ENCODE peak calls at places on chromosomes 7 and 10, in five cellular contexts. S, R, M, L and Z are unnamed samples.
A peak's percentile ranks its signal among the peaks of the same experiment; 100 is the strongest.

GRCh38 chr7:122887198-122887597 is 938 bp upstream of the CADPS2 start:
- DNase-seq in S (peak; percentile 81), R (peak; percentile 58), M (peak; percentile 91), L (no peak), Z (no peak)

GRCh38 chr10:28135258-28135657 is 136.4 kb upstream of the ODAD2 start:
- DNase-seq in S (no peak), R (no peak), M (peak; percentile 32), L (no peak), Z (no peak)

GRCh38 chr7:16526742-16527540 is at the start of gene LRRC72:
- DNase-seq in S (no peak), R (no peak), M (no peak), L (no peak), Z (no peak)

GRCh38 chr7:44348300-44348699 is 22.9 kb upstream of the CAMK2B start:
- DNase-seq in S (no peak), R (no peak), M (no peak), L (no peak), Z (no peak)

GRCh38 chr10:69573056-69573806 is at the start of gene NEUROG3:
- DNase-seq in S (no peak), R (no peak), M (no peak), L (no peak), Z (no peak)

GRCh38 chr7:1055084-1055450 is 10.7 kb downstream of the GPR146 start:
- DNase-seq in S (peak; percentile 69), R (peak; percentile 63), M (no peak), L (no peak), Z (peak; percentile 39)

GRCh38 chr10:32413513-32413912 is 32.4 kb upstream of the CCDC7 start:
- DNase-seq in S (no peak), R (no peak), M (peak; percentile 64), L (no peak), Z (no peak)

GRCh38 chr7:2476776-2477446 is 713 bp upstream of the GRIFIN start:
- DNase-seq in S (no peak), R (no peak), M (no peak), L (no peak), Z (no peak)

GRCh38 chr7:14839307-14839706 is 63.2 kb downstream of the DGKB start:
- DNase-seq in S (no peak), R (no peak), M (no peak), L (no peak), Z (no peak)

GRCh38 chr10:114626841-114627240 is 31.2 kb downstream of the ABLIM1 start:
- DNase-seq in S (no peak), R (no peak), M (no peak), L (no peak), Z (no peak)

GRCh38 chr10:50621981-50622496 is 1.7 kb downstream of the SGMS1 start:
- DNase-seq in S (peak; percentile 98), R (peak; percentile 91), M (peak; percentile 97), L (peak; percentile 99), Z (peak; percentile 53)

GRCh38 chr10:62467509-62467908 is 93.3 kb downstream of the ZNF365 start:
- DNase-seq in S (no peak), R (no peak), M (peak; percentile 53), L (no peak), Z (no peak)

GRCh38 chr7:77368974-77369373 is 47.2 kb downstream of the GSAP start:
- DNase-seq in S (no peak), R (no peak), M (no peak), L (no peak), Z (no peak)

GRCh38 chr10:48590945-48591344 is 13.9 kb downstream of the ARHGAP22 start:
- DNase-seq in S (no peak), R (no peak), M (no peak), L (no peak), Z (no peak)

GRCh38 chr10:4303045-4303444 is 518.0 kb upstream of the KLF6 start:
- DNase-seq in S (no peak), R (no peak), M (no peak), L (peak; percentile 45), Z (no peak)

GRCh38 chr10:114638874-114639625 is 19.0 kb downstream of the ABLIM1 start:
- DNase-seq in S (no peak), R (no peak), M (peak; percentile 89), L (no peak), Z (no peak)

GRCh38 chr10:31761156-31761555 is 167.5 kb downstream of the ARHGAP12 start:
- DNase-seq in S (no peak), R (no peak), M (peak; percentile 49), L (no peak), Z (no peak)

GRCh38 chr7:91876391-91877133 is 3.9 kb downstream of the MTERF1 start:
- DNase-seq in S (no peak), R (no peak), M (peak; percentile 70), L (no peak), Z (no peak)

GRCh38 chr7:613442-614140 is 93.9 kb upstream of the PDGFA start:
- DNase-seq in S (no peak), R (no peak), M (no peak), L (no peak), Z (no peak)

GRCh38 chr7:117588352-117588794 is 108.5 kb downstream of the CFTR start:
- DNase-seq in S (no peak), R (no peak), M (no peak), L (no peak), Z (no peak)

GRCh38 chr10:72257051-72257892 is 16.5 kb upstream of the DDIT4 start:
- DNase-seq in S (peak; percentile 32), R (no peak), M (peak; percentile 64), L (no peak), Z (no peak)

GRCh38 chr10:102140218-102140617 is 7.4 kb downstream of the PPRC1 start:
- DNase-seq in S (no peak), R (no peak), M (no peak), L (no peak), Z (no peak)

GRCh38 chr10:102135956-102136526 is 3.2 kb downstream of the PPRC1 start:
- DNase-seq in S (no peak), R (no peak), M (no peak), L (no peak), Z (no peak)

GRCh38 chr10:102141583-102142107 is 8.8 kb downstream of the PPRC1 start:
- DNase-seq in S (no peak), R (no peak), M (no peak), L (no peak), Z (no peak)

GRCh38 chr10:102139281-102140110 is 6.7 kb downstream of the PPRC1 start:
- DNase-seq in S (no peak), R (no peak), M (no peak), L (no peak), Z (no peak)

GRCh38 chr10:102140913-102141540 is 8.2 kb downstream of the PPRC1 start:
- DNase-seq in S (no peak), R (no peak), M (no peak), L (no peak), Z (no peak)
- H3K9me3 ChIP-seq in S (no peaks in the 10 kb centered on the region), R (no peaks in the 10 kb centered on the region), M (no peaks in the 10 kb centered on the region), L (no peaks in the 10 kb centered on the region), Z (no peaks in the 10 kb centered on the region)

GRCh38 chr7:154873722-154874121 is 129.2 kb downstream of the PAXIP1 start:
- DNase-seq in S (no peak), R (no peak), M (no peak), L (no peak), Z (no peak)
- H3K9me3 ChIP-seq in S (no peaks in the 10 kb centered on the region), R (no peaks in the 10 kb centered on the region), M (no peaks in the 10 kb centered on the region), L (no peaks in the 10 kb centered on the region), Z (no peaks in the 10 kb centered on the region)

GRCh38 chr10:124677871-124678565 is 66.2 kb downstream of the FAM53B start:
- DNase-seq in S (peak; percentile 21), R (no peak), M (peak; percentile 42), L (no peak), Z (no peak)
- H3K9me3 ChIP-seq in S (no peaks in the 10 kb centered on the region), R (no peaks in the 10 kb centered on the region), M (no peaks in the 10 kb centered on the region), L (no peaks in the 10 kb centered on the region), Z (no peaks in the 10 kb centered on the region)

GRCh38 chr7:138563808-138564207 is 103.7 kb downstream of the TRIM24 start:
- DNase-seq in S (no peak), R (no peak), M (no peak), L (no peak), Z (no peak)
- H3K9me3 ChIP-seq in S (no peaks in the 10 kb centered on the region), R (peaks cover 36% of the 10 kb centered on the region), M (peaks cover 46% of the 10 kb centered on the region), L (no peaks in the 10 kb centered on the region), Z (peaks cover 9% of the 10 kb centered on the region)

GRCh38 chr10:18571780-18572179 is 79.6 kb downstream of the NSUN6 start:
- DNase-seq in S (no peak), R (no peak), M (no peak), L (no peak), Z (no peak)
- H3K9me3 ChIP-seq in S (no peaks in the 10 kb centered on the region), R (peaks cover 2% of the 10 kb centered on the region), M (no peaks in the 10 kb centered on the region), L (no peaks in the 10 kb centered on the region), Z (no peaks in the 10 kb centered on the region)

DNA sequence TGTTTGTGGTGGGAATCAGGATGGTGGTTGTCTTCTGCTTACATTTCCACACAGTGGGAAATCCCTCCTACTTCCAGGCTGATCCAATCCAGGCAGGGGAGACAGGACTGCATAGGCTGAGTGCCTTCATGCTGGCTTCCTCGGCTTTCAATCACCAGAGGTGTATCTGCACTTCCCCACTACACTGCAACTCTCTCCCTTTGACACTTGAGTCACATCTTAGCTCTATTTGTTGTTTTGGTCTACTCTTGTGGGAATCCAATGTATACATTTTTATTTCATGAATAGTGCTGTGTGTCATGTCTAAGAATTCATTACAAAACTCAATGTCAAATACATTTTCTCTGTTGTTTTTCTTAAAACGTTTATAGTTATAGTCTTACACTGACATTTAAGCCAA is 735.6 kb downstream of the XPNPEP1 start:
- DNase-seq in S (no peak), R (no peak), M (no peak), L (no peak), Z (no peak)
- H3K9me3 ChIP-seq in S (no peaks in the 10 kb centered on the region), R (peaks cover 14% of the 10 kb centered on the region), M (peaks cover 38% of the 10 kb centered on the region), L (no peaks in the 10 kb centered on the region), Z (no peaks in the 10 kb centered on the region)

DNA sequence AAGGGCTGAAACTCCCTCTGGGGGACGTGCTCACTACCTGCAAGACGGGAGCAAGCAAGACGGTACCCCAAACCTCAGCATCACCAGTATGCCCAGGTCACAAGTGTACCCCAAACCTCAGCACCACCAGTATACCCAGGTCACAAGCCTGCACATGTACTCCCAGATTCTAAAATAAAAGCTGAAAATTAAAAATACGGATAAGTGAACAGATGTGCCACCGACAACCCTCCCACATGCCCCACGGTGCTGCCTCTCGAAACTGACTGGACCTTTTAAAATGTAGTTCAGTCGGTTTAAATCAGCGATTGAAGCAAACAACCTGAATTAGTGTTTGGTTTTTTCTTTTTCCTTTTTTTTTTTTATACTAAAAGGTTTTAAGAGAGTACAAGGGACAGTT is 566.5 kb downstream of the DNAJB6 start:
- DNase-seq in S (no peak), R (no peak), M (no peak), L (no peak), Z (no peak)
- H3K9me3 ChIP-seq in S (no peaks in the 10 kb centered on the region), R (peaks cover 3% of the 10 kb centered on the region), M (no peaks in the 10 kb centered on the region), L (no peaks in the 10 kb centered on the region), Z (no peaks in the 10 kb centered on the region)

DNA sequence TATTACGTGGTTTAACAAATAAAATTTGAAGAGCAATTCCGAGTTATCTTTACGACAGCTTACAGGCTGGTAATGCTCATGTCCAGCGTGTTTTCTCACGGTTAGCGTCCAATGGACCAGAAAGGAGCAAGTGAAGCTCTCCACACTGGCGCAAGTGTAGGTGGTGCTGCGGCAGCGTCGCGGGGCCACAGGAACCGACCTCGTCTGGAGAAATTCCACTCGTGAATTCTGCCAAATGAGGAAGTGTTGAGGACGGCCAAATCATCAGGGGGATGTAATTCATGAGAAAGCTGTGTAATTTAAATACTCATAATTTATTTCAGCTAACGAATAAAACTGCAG is 350 bp upstream of the ZNF37A start:
- DNase-seq in S (no peak), R (no peak), M (no peak), L (no peak), Z (no peak)
- H3K9me3 ChIP-seq in S (no peaks in the 10 kb centered on the region), R (peaks cover 3% of the 10 kb centered on the region), M (no peaks in the 10 kb centered on the region), L (no peaks in the 10 kb centered on the region), Z (no peaks in the 10 kb centered on the region)